ENCODE peak calls at places on chromosomes 3 and 15, in nine cellular contexts. One of them, this sample, is unnamed.

GRCh38 chr15:47332481-47332880 is 384.8 kb upstream of the SEMA6D start:
- DNase-seq in activated T-helper 2 cell treated with anti-CD3 and anti-CD28 coated beads, Interferon-gamma antibody, Interleukin-2, Interleukin-4, amounts not matched to agents 10 μg/mL and 5 μg/mL and 100 μg/mL, durations not matched to agents 14 hours and 24 hours and 36 hours: no peak
- DNase-seq in activated CD8-positive, alpha-beta T cell treated with anti-CD3 and anti-CD28 coated beads for 36 hours: no peak
- DNase-seq in brain microvascular endothelial cell: no peak
- DNase-seq in omental fat pad: no peak
- DNase-seq in EL: no peak
- DNase-seq in activated T-cell treated with anti-CD3 and anti-CD28 coated beads for 1 hour: no peak
- DNase-seq in fibroblast of lung: peak
- DNase-seq in neural crest cell: no peak
- DNase-seq in this sample: peak

GRCh38 chr3:193769437-193769836 is 176.4 kb downstream of the OPA1 start:
- DNase-seq in activated T-helper 2 cell treated with anti-CD3 and anti-CD28 coated beads, Interferon-gamma antibody, Interleukin-2, Interleukin-4, amounts not matched to agents 10 μg/mL and 5 μg/mL and 100 μg/mL, durations not matched to agents 14 hours and 24 hours and 36 hours: no peak
- DNase-seq in activated CD8-positive, alpha-beta T cell treated with anti-CD3 and anti-CD28 coated beads for 36 hours: no peak
- DNase-seq in brain microvascular endothelial cell: no peak
- DNase-seq in omental fat pad: no peak
- DNase-seq in EL: no peak
- DNase-seq in activated T-cell treated with anti-CD3 and anti-CD28 coated beads for 1 hour: no peak
- DNase-seq in fibroblast of lung: no peak
- DNase-seq in neural crest cell: no peak
- DNase-seq in this sample: no peak

GRCh38 chr3:194485471-194485875 is 1.3 kb downstream of the ATP13A3 start:
- DNase-seq in activated T-helper 2 cell treated with anti-CD3 and anti-CD28 coated beads, Interferon-gamma antibody, Interleukin-2, Interleukin-4, amounts not matched to agents 10 μg/mL and 5 μg/mL and 100 μg/mL, durations not matched to agents 14 hours and 24 hours and 36 hours: no peak
- DNase-seq in activated CD8-positive, alpha-beta T cell treated with anti-CD3 and anti-CD28 coated beads for 36 hours: no peak
- DNase-seq in brain microvascular endothelial cell: no peak
- DNase-seq in omental fat pad: no peak
- DNase-seq in EL: peak
- DNase-seq in activated T-cell treated with anti-CD3 and anti-CD28 coated beads for 1 hour: no peak
- DNase-seq in fibroblast of lung: peak
- DNase-seq in neural crest cell: no peak
- DNase-seq in this sample: no peak

GRCh38 chr3:176633511-176633910 is 563.8 kb downstream of the TBL1XR1 start:
- DNase-seq in activated T-helper 2 cell treated with anti-CD3 and anti-CD28 coated beads, Interferon-gamma antibody, Interleukin-2, Interleukin-4, amounts not matched to agents 10 μg/mL and 5 μg/mL and 100 μg/mL, durations not matched to agents 14 hours and 24 hours and 36 hours: no peak
- DNase-seq in activated CD8-positive, alpha-beta T cell treated with anti-CD3 and anti-CD28 coated beads for 36 hours: no peak
- DNase-seq in brain microvascular endothelial cell: no peak
- DNase-seq in omental fat pad: no peak
- DNase-seq in EL: no peak
- DNase-seq in activated T-cell treated with anti-CD3 and anti-CD28 coated beads for 1 hour: no peak
- DNase-seq in fibroblast of lung: no peak
- DNase-seq in neural crest cell: no peak
- DNase-seq in this sample: peak

GRCh38 chr3:153290278-153291015 is 128.4 kb downstream of the RAP2B start:
- DNase-seq in activated T-helper 2 cell treated with anti-CD3 and anti-CD28 coated beads, Interferon-gamma antibody, Interleukin-2, Interleukin-4, amounts not matched to agents 10 μg/mL and 5 μg/mL and 100 μg/mL, durations not matched to agents 14 hours and 24 hours and 36 hours: no peak
- DNase-seq in activated CD8-positive, alpha-beta T cell treated with anti-CD3 and anti-CD28 coated beads for 36 hours: peak
- DNase-seq in brain microvascular endothelial cell: no peak
- DNase-seq in omental fat pad: no peak
- DNase-seq in EL: no peak
- DNase-seq in activated T-cell treated with anti-CD3 and anti-CD28 coated beads for 1 hour: no peak
- DNase-seq in fibroblast of lung: no peak
- DNase-seq in neural crest cell: no peak
- DNase-seq in this sample: peak

GRCh38 chr3:172398484-172398883 is 49.8 kb downstream of the GHSR start:
- DNase-seq in activated T-helper 2 cell treated with anti-CD3 and anti-CD28 coated beads, Interferon-gamma antibody, Interleukin-2, Interleukin-4, amounts not matched to agents 10 μg/mL and 5 μg/mL and 100 μg/mL, durations not matched to agents 14 hours and 24 hours and 36 hours: no peak
- DNase-seq in activated CD8-positive, alpha-beta T cell treated with anti-CD3 and anti-CD28 coated beads for 36 hours: no peak
- DNase-seq in brain microvascular endothelial cell: no peak
- DNase-seq in omental fat pad: no peak
- DNase-seq in EL: no peak
- DNase-seq in activated T-cell treated with anti-CD3 and anti-CD28 coated beads for 1 hour: no peak
- DNase-seq in fibroblast of lung: no peak
- DNase-seq in neural crest cell: no peak
- DNase-seq in this sample: no peak

GRCh38 chr3:112773864-112774263 is 72.8 kb downstream of the CD200R1L start:
- DNase-seq in activated T-helper 2 cell treated with anti-CD3 and anti-CD28 coated beads, Interferon-gamma antibody, Interleukin-2, Interleukin-4, amounts not matched to agents 10 μg/mL and 5 μg/mL and 100 μg/mL, durations not matched to agents 14 hours and 24 hours and 36 hours: peak
- DNase-seq in activated CD8-positive, alpha-beta T cell treated with anti-CD3 and anti-CD28 coated beads for 36 hours: peak
- DNase-seq in brain microvascular endothelial cell: no peak
- DNase-seq in omental fat pad: no peak
- DNase-seq in EL: no peak
- DNase-seq in activated T-cell treated with anti-CD3 and anti-CD28 coated beads for 1 hour: no peak
- DNase-seq in fibroblast of lung: peak
- DNase-seq in neural crest cell: no peak
- DNase-seq in this sample: no peak

GRCh38 chr15:69462030-69462492 is 9.4 kb downstream of the RPLP1 start:
- DNase-seq in activated T-helper 2 cell treated with anti-CD3 and anti-CD28 coated beads, Interferon-gamma antibody, Interleukin-2, Interleukin-4, amounts not matched to agents 10 μg/mL and 5 μg/mL and 100 μg/mL, durations not matched to agents 14 hours and 24 hours and 36 hours: no peak
- DNase-seq in activated CD8-positive, alpha-beta T cell treated with anti-CD3 and anti-CD28 coated beads for 36 hours: no peak
- DNase-seq in brain microvascular endothelial cell: no peak
- DNase-seq in omental fat pad: no peak
- DNase-seq in EL: no peak
- DNase-seq in activated T-cell treated with anti-CD3 and anti-CD28 coated beads for 1 hour: no peak
- DNase-seq in fibroblast of lung: no peak
- DNase-seq in neural crest cell: no peak
- DNase-seq in this sample: no peak

GRCh38 chr3:177753498-177754155 is 556.3 kb upstream of the TBL1XR1 start:
- DNase-seq in activated T-helper 2 cell treated with anti-CD3 and anti-CD28 coated beads, Interferon-gamma antibody, Interleukin-2, Interleukin-4, amounts not matched to agents 10 μg/mL and 5 μg/mL and 100 μg/mL, durations not matched to agents 14 hours and 24 hours and 36 hours: no peak
- DNase-seq in activated CD8-positive, alpha-beta T cell treated with anti-CD3 and anti-CD28 coated beads for 36 hours: no peak
- DNase-seq in brain microvascular endothelial cell: no peak
- DNase-seq in omental fat pad: no peak
- DNase-seq in EL: peak
- DNase-seq in activated T-cell treated with anti-CD3 and anti-CD28 coated beads for 1 hour: no peak
- DNase-seq in fibroblast of lung: peak
- DNase-seq in neural crest cell: no peak
- DNase-seq in this sample: no peak

GRCh38 chr3:154101250-154101649 is 19.9 kb upstream of the ARHGEF26 start:
- DNase-seq in activated T-helper 2 cell treated with anti-CD3 and anti-CD28 coated beads, Interferon-gamma antibody, Interleukin-2, Interleukin-4, amounts not matched to agents 10 μg/mL and 5 μg/mL and 100 μg/mL, durations not matched to agents 14 hours and 24 hours and 36 hours: no peak
- DNase-seq in activated CD8-positive, alpha-beta T cell treated with anti-CD3 and anti-CD28 coated beads for 36 hours: no peak
- DNase-seq in brain microvascular endothelial cell: no peak
- DNase-seq in omental fat pad: no peak
- DNase-seq in EL: no peak
- DNase-seq in activated T-cell treated with anti-CD3 and anti-CD28 coated beads for 1 hour: no peak
- DNase-seq in fibroblast of lung: no peak
- DNase-seq in neural crest cell: no peak
- DNase-seq in this sample: no peak

GRCh38 chr3:150084128-150084527 is 113.4 kb upstream of the PFN2 start:
- DNase-seq in activated T-helper 2 cell treated with anti-CD3 and anti-CD28 coated beads, Interferon-gamma antibody, Interleukin-2, Interleukin-4, amounts not matched to agents 10 μg/mL and 5 μg/mL and 100 μg/mL, durations not matched to agents 14 hours and 24 hours and 36 hours: no peak
- DNase-seq in activated CD8-positive, alpha-beta T cell treated with anti-CD3 and anti-CD28 coated beads for 36 hours: no peak
- DNase-seq in brain microvascular endothelial cell: no peak
- DNase-seq in omental fat pad: no peak
- DNase-seq in EL: no peak
- DNase-seq in activated T-cell treated with anti-CD3 and anti-CD28 coated beads for 1 hour: no peak
- DNase-seq in fibroblast of lung: no peak
- DNase-seq in neural crest cell: no peak
- DNase-seq in this sample: no peak

GRCh38 chr15:44194397-44195150 is 497 bp downstream of the FRMD5 start:
- DNase-seq in activated T-helper 2 cell treated with anti-CD3 and anti-CD28 coated beads, Interferon-gamma antibody, Interleukin-2, Interleukin-4, amounts not matched to agents 10 μg/mL and 5 μg/mL and 100 μg/mL, durations not matched to agents 14 hours and 24 hours and 36 hours: peak
- DNase-seq in activated CD8-positive, alpha-beta T cell treated with anti-CD3 and anti-CD28 coated beads for 36 hours: peak
- DNase-seq in brain microvascular endothelial cell: peak
- DNase-seq in omental fat pad: no peak
- DNase-seq in EL: peak
- DNase-seq in activated T-cell treated with anti-CD3 and anti-CD28 coated beads for 1 hour: peak
- DNase-seq in fibroblast of lung: peak
- DNase-seq in neural crest cell: no peak
- DNase-seq in this sample: peak

GRCh38 chr3:14549256-14549931 is 9.3 kb upstream of the GRIP2 start:
- DNase-seq in activated T-helper 2 cell treated with anti-CD3 and anti-CD28 coated beads, Interferon-gamma antibody, Interleukin-2, Interleukin-4, amounts not matched to agents 10 μg/mL and 5 μg/mL and 100 μg/mL, durations not matched to agents 14 hours and 24 hours and 36 hours: no peak
- DNase-seq in activated CD8-positive, alpha-beta T cell treated with anti-CD3 and anti-CD28 coated beads for 36 hours: no peak
- DNase-seq in brain microvascular endothelial cell: peak
- DNase-seq in omental fat pad: no peak
- DNase-seq in EL: peak
- DNase-seq in activated T-cell treated with anti-CD3 and anti-CD28 coated beads for 1 hour: no peak
- DNase-seq in fibroblast of lung: peak
- DNase-seq in neural crest cell: no peak
- DNase-seq in this sample: no peak

GRCh38 chr15:60091150-60091549 is 87.0 kb downstream of the FOXB1 start:
- DNase-seq in activated T-helper 2 cell treated with anti-CD3 and anti-CD28 coated beads, Interferon-gamma antibody, Interleukin-2, Interleukin-4, amounts not matched to agents 10 μg/mL and 5 μg/mL and 100 μg/mL, durations not matched to agents 14 hours and 24 hours and 36 hours: no peak
- DNase-seq in activated CD8-positive, alpha-beta T cell treated with anti-CD3 and anti-CD28 coated beads for 36 hours: no peak
- DNase-seq in brain microvascular endothelial cell: peak
- DNase-seq in omental fat pad: no peak
- DNase-seq in EL: peak
- DNase-seq in activated T-cell treated with anti-CD3 and anti-CD28 coated beads for 1 hour: no peak
- DNase-seq in fibroblast of lung: peak
- DNase-seq in neural crest cell: no peak
- DNase-seq in this sample: no peak

GRCh38 chr3:146403792-146404191 is 65.6 kb downstream of the PLSCR2 start:
- DNase-seq in activated T-helper 2 cell treated with anti-CD3 and anti-CD28 coated beads, Interferon-gamma antibody, Interleukin-2, Interleukin-4, amounts not matched to agents 10 μg/mL and 5 μg/mL and 100 μg/mL, durations not matched to agents 14 hours and 24 hours and 36 hours: no peak
- DNase-seq in activated CD8-positive, alpha-beta T cell treated with anti-CD3 and anti-CD28 coated beads for 36 hours: no peak
- DNase-seq in brain microvascular endothelial cell: no peak
- DNase-seq in omental fat pad: no peak
- DNase-seq in EL: no peak
- DNase-seq in activated T-cell treated with anti-CD3 and anti-CD28 coated beads for 1 hour: no peak
- DNase-seq in fibroblast of lung: no peak
- DNase-seq in neural crest cell: no peak
- DNase-seq in this sample: no peak

GRCh38 chr3:46551615-46552014 is 14.5 kb downstream of the LRRC2 start:
- DNase-seq in activated T-helper 2 cell treated with anti-CD3 and anti-CD28 coated beads, Interferon-gamma antibody, Interleukin-2, Interleukin-4, amounts not matched to agents 10 μg/mL and 5 μg/mL and 100 μg/mL, durations not matched to agents 14 hours and 24 hours and 36 hours: no peak
- DNase-seq in activated CD8-positive, alpha-beta T cell treated with anti-CD3 and anti-CD28 coated beads for 36 hours: no peak
- DNase-seq in brain microvascular endothelial cell: no peak
- DNase-seq in omental fat pad: no peak
- DNase-seq in EL: no peak
- DNase-seq in activated T-cell treated with anti-CD3 and anti-CD28 coated beads for 1 hour: no peak
- DNase-seq in fibroblast of lung: no peak
- DNase-seq in neural crest cell: no peak
- DNase-seq in this sample: no peak

GRCh38 chr3:195266428-195266827 is 4.5 kb downstream of the XXYLT1 start:
- DNase-seq in activated T-helper 2 cell treated with anti-CD3 and anti-CD28 coated beads, Interferon-gamma antibody, Interleukin-2, Interleukin-4, amounts not matched to agents 10 μg/mL and 5 μg/mL and 100 μg/mL, durations not matched to agents 14 hours and 24 hours and 36 hours: no peak
- DNase-seq in activated CD8-positive, alpha-beta T cell treated with anti-CD3 and anti-CD28 coated beads for 36 hours: no peak
- DNase-seq in brain microvascular endothelial cell: no peak
- DNase-seq in omental fat pad: no peak
- DNase-seq in EL: no peak
- DNase-seq in activated T-cell treated with anti-CD3 and anti-CD28 coated beads for 1 hour: no peak
- DNase-seq in fibroblast of lung: no peak
- DNase-seq in neural crest cell: no peak
- DNase-seq in this sample: no peak

GRCh38 chr3:34405159-34405558 is 606.7 kb downstream of the PDCD6IP start:
- DNase-seq in activated T-helper 2 cell treated with anti-CD3 and anti-CD28 coated beads, Interferon-gamma antibody, Interleukin-2, Interleukin-4, amounts not matched to agents 10 μg/mL and 5 μg/mL and 100 μg/mL, durations not matched to agents 14 hours and 24 hours and 36 hours: no peak
- DNase-seq in activated CD8-positive, alpha-beta T cell treated with anti-CD3 and anti-CD28 coated beads for 36 hours: no peak
- DNase-seq in brain microvascular endothelial cell: no peak
- DNase-seq in omental fat pad: no peak
- DNase-seq in EL: no peak
- DNase-seq in activated T-cell treated with anti-CD3 and anti-CD28 coated beads for 1 hour: no peak
- DNase-seq in fibroblast of lung: no peak
- DNase-seq in neural crest cell: no peak
- DNase-seq in this sample: no peak

GRCh38 chr15:68310178-68310810 is 32.7 kb downstream of the FEM1B start:
- DNase-seq in activated T-helper 2 cell treated with anti-CD3 and anti-CD28 coated beads, Interferon-gamma antibody, Interleukin-2, Interleukin-4, amounts not matched to agents 10 μg/mL and 5 μg/mL and 100 μg/mL, durations not matched to agents 14 hours and 24 hours and 36 hours: no peak
- DNase-seq in activated CD8-positive, alpha-beta T cell treated with anti-CD3 and anti-CD28 coated beads for 36 hours: no peak
- DNase-seq in brain microvascular endothelial cell: no peak
- DNase-seq in omental fat pad: no peak
- DNase-seq in EL: no peak
- DNase-seq in activated T-cell treated with anti-CD3 and anti-CD28 coated beads for 1 hour: no peak
- DNase-seq in fibroblast of lung: no peak
- DNase-seq in neural crest cell: no peak
- DNase-seq in this sample: no peak

GRCh38 chr15:32844118-32844711 is 126.4 kb downstream of the GREM1 start:
- DNase-seq in activated T-helper 2 cell treated with anti-CD3 and anti-CD28 coated beads, Interferon-gamma antibody, Interleukin-2, Interleukin-4, amounts not matched to agents 10 μg/mL and 5 μg/mL and 100 μg/mL, durations not matched to agents 14 hours and 24 hours and 36 hours: no peak
- DNase-seq in activated CD8-positive, alpha-beta T cell treated with anti-CD3 and anti-CD28 coated beads for 36 hours: no peak
- DNase-seq in brain microvascular endothelial cell: peak
- DNase-seq in omental fat pad: no peak
- DNase-seq in EL: peak
- DNase-seq in activated T-cell treated with anti-CD3 and anti-CD28 coated beads for 1 hour: no peak
- DNase-seq in fibroblast of lung: peak
- DNase-seq in neural crest cell: no peak
- DNase-seq in this sample: peak

This sample was measured in mesendoderm.